ENCODE peak calls at places on chromosomes 12 and 14, in nine cellular contexts. One of them, this sample, is unnamed. For H3K36me3, the result is how much of the 10 kb centered on the place peaks cover.

GRCh38 chr12:110180591-110181005 is 56.4 kb downstream of the IFT81 start:
- DNase-seq in ascending aorta: no peak
- DNase-seq in hepatocyte: no peak
- DNase-seq in mammary epithelial cell: no peak
- DNase-seq in kidney epithelial cell: no peak
- DNase-seq in OCI-LY7: no peak
- DNase-seq in esophagus muscularis mucosa: no peak
- DNase-seq in psoas muscle: no peak
- DNase-seq in mucosa of descending colon: no peak
- DNase-seq in this sample: peak

GRCh38 chr12:88469136-88469535 is 111.1 kb downstream of the KITLG start:
- DNase-seq in psoas muscle: no peak
- DNase-seq in mammary epithelial cell: no peak
- DNase-seq in ascending aorta: no peak
- DNase-seq in kidney epithelial cell: no peak
- DNase-seq in hepatocyte: no peak
- DNase-seq in mucosa of descending colon: no peak
- DNase-seq in OCI-LY7: no peak
- DNase-seq in esophagus muscularis mucosa: no peak
- DNase-seq in this sample: no peak

GRCh38 chr14:31337331-31337730 is 83.0 kb downstream of the HEATR5A start:
- DNase-seq in ascending aorta: no peak
- DNase-seq in mucosa of descending colon: no peak
- DNase-seq in kidney epithelial cell: no peak
- DNase-seq in hepatocyte: no peak
- DNase-seq in OCI-LY7: no peak
- DNase-seq in mammary epithelial cell: no peak
- DNase-seq in psoas muscle: no peak
- DNase-seq in esophagus muscularis mucosa: no peak
- DNase-seq in this sample: no peak

GRCh38 chr12:26831959-26832816 is 806 bp downstream of the ITPR2 start:
- DNase-seq in psoas muscle: peak
- DNase-seq in mammary epithelial cell: peak
- DNase-seq in hepatocyte: peak
- DNase-seq in mucosa of descending colon: peak
- DNase-seq in kidney epithelial cell: peak
- DNase-seq in ascending aorta: peak
- DNase-seq in esophagus muscularis mucosa: no peak
- DNase-seq in OCI-LY7: peak
- DNase-seq in this sample: no peak

GRCh38 chr14:44960146-44960545 is 1.6 kb downstream of the KLHL28 start:
- DNase-seq in ascending aorta: no peak
- DNase-seq in mammary epithelial cell: peak
- DNase-seq in esophagus muscularis mucosa: no peak
- DNase-seq in kidney epithelial cell: no peak
- DNase-seq in mucosa of descending colon: no peak
- DNase-seq in psoas muscle: no peak
- DNase-seq in hepatocyte: no peak
- DNase-seq in OCI-LY7: peak
- DNase-seq in this sample: no peak

GRCh38 chr14:26685401-26685800 is 87.6 kb upstream of the NOVA1 start:
- DNase-seq in mammary epithelial cell: no peak
- DNase-seq in ascending aorta: no peak
- DNase-seq in OCI-LY7: no peak
- DNase-seq in hepatocyte: no peak
- DNase-seq in psoas muscle: no peak
- DNase-seq in esophagus muscularis mucosa: no peak
- DNase-seq in kidney epithelial cell: no peak
- DNase-seq in mucosa of descending colon: no peak
- DNase-seq in this sample: no peak

GRCh38 chr14:64705406-64706118 is 1.3 kb downstream of the PLEKHG3 start:
- DNase-seq in hepatocyte: peak
- DNase-seq in mucosa of descending colon: peak
- DNase-seq in psoas muscle: peak
- DNase-seq in kidney epithelial cell: no peak
- DNase-seq in ascending aorta: peak
- DNase-seq in esophagus muscularis mucosa: no peak
- DNase-seq in OCI-LY7: no peak
- DNase-seq in mammary epithelial cell: peak
- DNase-seq in this sample: no peak

GRCh38 chr12:15584366-15585041 is 204.7 kb downstream of the EPS8 start:
- DNase-seq in kidney epithelial cell: no peak
- DNase-seq in psoas muscle: no peak
- DNase-seq in esophagus muscularis mucosa: no peak
- DNase-seq in mucosa of descending colon: no peak
- DNase-seq in OCI-LY7: peak
- DNase-seq in ascending aorta: no peak
- DNase-seq in hepatocyte: peak
- DNase-seq in mammary epithelial cell: no peak
- DNase-seq in this sample: no peak

GRCh38 chr12:50986961-50987737 is 34.8 kb downstream of the HIGD1C start:
- DNase-seq in psoas muscle: no peak
- DNase-seq in esophagus muscularis mucosa: no peak
- DNase-seq in hepatocyte: peak
- DNase-seq in ascending aorta: peak
- DNase-seq in mucosa of descending colon: no peak
- DNase-seq in kidney epithelial cell: no peak
- DNase-seq in mammary epithelial cell: peak
- DNase-seq in OCI-LY7: peak
- DNase-seq in this sample: peak

GRCh38 chr12:123269980-123270379 is 1.7 kb downstream of the CDK2AP1 start:
- DNase-seq in esophagus muscularis mucosa: no peak
- DNase-seq in mucosa of descending colon: no peak
- DNase-seq in ascending aorta: no peak
- DNase-seq in OCI-LY7: peak
- DNase-seq in hepatocyte: peak
- DNase-seq in mammary epithelial cell: peak
- DNase-seq in psoas muscle: no peak
- DNase-seq in kidney epithelial cell: no peak
- DNase-seq in this sample: no peak

GRCh38 chr14:96752594-96752993 is 44.6 kb upstream of the VRK1 start:
- DNase-seq in hepatocyte: no peak
- DNase-seq in esophagus muscularis mucosa: no peak
- DNase-seq in mucosa of descending colon: no peak
- DNase-seq in ascending aorta: no peak
- DNase-seq in mammary epithelial cell: peak
- DNase-seq in OCI-LY7: no peak
- DNase-seq in kidney epithelial cell: no peak
- DNase-seq in psoas muscle: no peak
- DNase-seq in this sample: no peak

GRCh38 chr14:68401855-68402254 is 391.0 kb downstream of the ZFP36L1 start:
- DNase-seq in OCI-LY7: peak
- DNase-seq in ascending aorta: no peak
- DNase-seq in mucosa of descending colon: no peak
- DNase-seq in hepatocyte: no peak
- DNase-seq in psoas muscle: no peak
- DNase-seq in kidney epithelial cell: no peak
- DNase-seq in esophagus muscularis mucosa: no peak
- DNase-seq in mammary epithelial cell: no peak
- DNase-seq in this sample: no peak

GRCh38 chr12:56162468-56163290 is 4.5 kb downstream of the MYL6 start:
- DNase-seq in OCI-LY7: no peak
- DNase-seq in kidney epithelial cell: no peak
- DNase-seq in hepatocyte: no peak
- DNase-seq in mucosa of descending colon: no peak
- DNase-seq in ascending aorta: no peak
- DNase-seq in psoas muscle: no peak
- DNase-seq in esophagus muscularis mucosa: no peak
- DNase-seq in mammary epithelial cell: no peak
- DNase-seq in this sample: no peak

GRCh38 chr12:113154351-113154973 is 4.9 kb downstream of the CFAP73 start:
- DNase-seq in mucosa of descending colon: no peak
- DNase-seq in ascending aorta: no peak
- DNase-seq in hepatocyte: peak
- DNase-seq in psoas muscle: no peak
- DNase-seq in esophagus muscularis mucosa: no peak
- DNase-seq in OCI-LY7: peak
- DNase-seq in kidney epithelial cell: no peak
- DNase-seq in mammary epithelial cell: no peak
- DNase-seq in this sample: no peak

GRCh38 chr12:25280082-25280481 is 29.4 kb upstream of the KRAS start:
- DNase-seq in esophagus muscularis mucosa: no peak
- DNase-seq in mammary epithelial cell: no peak
- DNase-seq in psoas muscle: no peak
- DNase-seq in ascending aorta: no peak
- DNase-seq in OCI-LY7: no peak
- DNase-seq in kidney epithelial cell: no peak
- DNase-seq in mucosa of descending colon: no peak
- DNase-seq in hepatocyte: no peak
- DNase-seq in this sample: no peak

GRCh38 chr14:23002592-23002991 is 7.4 kb downstream of the C14orf93 start:
- DNase-seq in esophagus muscularis mucosa: no peak
- DNase-seq in mucosa of descending colon: no peak
- DNase-seq in ascending aorta: no peak
- DNase-seq in hepatocyte: no peak
- DNase-seq in OCI-LY7: no peak
- DNase-seq in mammary epithelial cell: no peak
- DNase-seq in kidney epithelial cell: no peak
- DNase-seq in psoas muscle: no peak
- DNase-seq in this sample: no peak

GRCh38 chr12:7905071-7905470 is 30.9 kb downstream of the SLC2A3 start:
- DNase-seq in ascending aorta: no peak
- DNase-seq in kidney epithelial cell: no peak
- DNase-seq in mammary epithelial cell: no peak
- DNase-seq in hepatocyte: no peak
- DNase-seq in OCI-LY7: no peak
- DNase-seq in mucosa of descending colon: no peak
- DNase-seq in esophagus muscularis mucosa: no peak
- DNase-seq in psoas muscle: no peak
- DNase-seq in this sample: no peak

GRCh38 chr12:89707992-89708792 is 446 bp downstream of the ATP2B1 start:
- DNase-seq in OCI-LY7: peak
- DNase-seq in esophagus muscularis mucosa: no peak
- DNase-seq in mucosa of descending colon: peak
- DNase-seq in psoas muscle: peak
- DNase-seq in mammary epithelial cell: peak
- DNase-seq in hepatocyte: peak
- DNase-seq in ascending aorta: peak
- DNase-seq in kidney epithelial cell: no peak
- DNase-seq in this sample: no peak

GRCh38 chr12:52307836-52308806 is 13.1 kb downstream of the KRT83 start:
- DNase-seq in ascending aorta: peak
- DNase-seq in hepatocyte: peak
- DNase-seq in psoas muscle: peak
- DNase-seq in kidney epithelial cell: no peak
- DNase-seq in esophagus muscularis mucosa: no peak
- DNase-seq in mucosa of descending colon: no peak
- DNase-seq in mammary epithelial cell: peak
- DNase-seq in OCI-LY7: no peak
- DNase-seq in this sample: no peak

GRCh38 chr14:24673534-24674203 is 39.7 kb upstream of the GZMB start:
- DNase-seq in ascending aorta: no peak
- DNase-seq in esophagus muscularis mucosa: no peak
- DNase-seq in mucosa of descending colon: no peak
- DNase-seq in kidney epithelial cell: no peak
- DNase-seq in psoas muscle: no peak
- DNase-seq in mammary epithelial cell: peak
- DNase-seq in OCI-LY7: peak
- DNase-seq in hepatocyte: no peak
- DNase-seq in this sample: no peak

GRCh38 chr14:91875515-91876286 is 8.4 kb upstream of the TC2N start:
- DNase-seq in ascending aorta: no peak
- DNase-seq in kidney epithelial cell: no peak
- DNase-seq in hepatocyte: no peak
- DNase-seq in OCI-LY7: no peak
- DNase-seq in psoas muscle: no peak
- DNase-seq in mammary epithelial cell: no peak
- DNase-seq in mucosa of descending colon: peak
- DNase-seq in esophagus muscularis mucosa: no peak
- DNase-seq in this sample: no peak
- H3K36me3 ChIP-seq in ascending aorta: half or more
- H3K36me3 ChIP-seq in kidney epithelial cell: under half
- H3K36me3 ChIP-seq in hepatocyte: under half
- H3K36me3 ChIP-seq in OCI-LY7: under half
- H3K36me3 ChIP-seq in psoas muscle: under half
- H3K36me3 ChIP-seq in mammary epithelial cell: under half
- H3K36me3 ChIP-seq in mucosa of descending colon: under half
- H3K36me3 ChIP-seq in esophagus muscularis mucosa: under half
- H3K36me3 ChIP-seq in this sample: under half

DNA sequence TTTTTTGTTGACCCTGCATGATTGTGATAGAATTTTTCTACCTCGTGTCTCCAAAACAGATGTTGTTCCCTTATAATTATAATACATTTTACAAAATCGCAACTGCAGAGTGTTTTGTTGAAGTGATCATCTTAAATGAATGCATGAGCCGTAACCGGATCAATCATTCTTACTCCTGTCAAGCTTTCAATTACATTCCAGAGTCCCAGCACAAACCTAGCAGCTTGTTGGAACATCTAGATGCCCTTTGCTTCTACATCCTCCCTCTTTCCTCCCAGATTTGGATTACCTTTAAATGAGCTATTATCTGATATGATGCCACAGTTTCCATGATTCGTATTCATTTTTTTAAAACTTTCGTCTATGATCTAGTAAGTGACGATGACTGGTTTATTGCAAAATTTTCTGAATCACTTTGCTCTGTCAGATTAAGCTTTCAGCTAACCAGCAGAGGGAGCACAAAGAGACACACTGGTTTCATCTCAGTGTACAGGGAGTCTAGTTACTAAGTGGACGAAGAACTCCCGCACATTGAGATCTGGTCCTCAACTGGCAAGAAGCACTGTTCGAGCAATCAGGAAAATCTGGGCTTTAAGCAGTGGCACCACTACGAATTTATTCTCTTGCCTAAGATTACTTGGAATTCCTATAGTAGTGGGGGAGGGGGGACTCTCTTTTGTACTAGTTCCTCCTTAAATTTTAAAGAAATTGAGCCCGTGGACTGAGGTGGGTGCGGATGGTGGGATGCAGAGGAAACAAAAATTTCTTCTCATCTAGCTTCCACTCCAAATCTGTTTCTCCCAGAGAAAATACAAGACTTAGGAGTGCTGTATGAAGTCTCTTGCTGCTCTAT is 40.9 kb downstream of the TSHR start:
- DNase-seq in esophagus muscularis mucosa: no peak
- DNase-seq in mucosa of descending colon: no peak
- DNase-seq in ascending aorta: no peak
- DNase-seq in hepatocyte: peak
- DNase-seq in psoas muscle: no peak
- DNase-seq in mammary epithelial cell: peak
- DNase-seq in kidney epithelial cell: peak
- DNase-seq in OCI-LY7: peak
- DNase-seq in this sample: peak
- H3K4me3 ChIP-seq in esophagus muscularis mucosa: no peak
- H3K4me3 ChIP-seq in mucosa of descending colon: no peak
- H3K4me3 ChIP-seq in ascending aorta: no peak
- H3K4me3 ChIP-seq in hepatocyte: no peak
- H3K4me3 ChIP-seq in psoas muscle: peak
- H3K4me3 ChIP-seq in mammary epithelial cell: no peak
- H3K4me3 ChIP-seq in kidney epithelial cell: no peak
- H3K4me3 ChIP-seq in OCI-LY7: no peak
- H3K4me3 ChIP-seq in this sample: no peak

GRCh38 chr14:50943943-50944646 is at the start of gene PYGL:
- DNase-seq in psoas muscle: peak
- DNase-seq in mucosa of descending colon: peak
- DNase-seq in esophagus muscularis mucosa: peak
- DNase-seq in kidney epithelial cell: no peak
- DNase-seq in mammary epithelial cell: peak
- DNase-seq in ascending aorta: peak
- DNase-seq in OCI-LY7: peak
- DNase-seq in hepatocyte: peak
- DNase-seq in this sample: no peak
- TF ChIP-seq CTCF in psoas muscle: no peak
- TF ChIP-seq CTCF in mucosa of descending colon: no peak
- TF ChIP-seq CTCF in esophagus muscularis mucosa: no peak
- TF ChIP-seq CTCF in kidney epithelial cell: peak
- TF ChIP-seq CTCF in mammary epithelial cell: no peak
- TF ChIP-seq CTCF in ascending aorta: no peak
- TF ChIP-seq CTCF in OCI-LY7: no peak
- TF ChIP-seq CTCF in hepatocyte: no peak
- TF ChIP-seq CTCF in this sample: no peak

GRCh38 chr12:2651061-2651965 is 143.5 kb upstream of the FKBP4 start:
- DNase-seq in kidney epithelial cell: no peak
- DNase-seq in ascending aorta: peak
- DNase-seq in mammary epithelial cell: no peak
- DNase-seq in mucosa of descending colon: no peak
- DNase-seq in hepatocyte: no peak
- DNase-seq in psoas muscle: no peak
- DNase-seq in esophagus muscularis mucosa: no peak
- DNase-seq in OCI-LY7: no peak
- DNase-seq in this sample: no peak
- H3K36me3 ChIP-seq in kidney epithelial cell: under half
- H3K36me3 ChIP-seq in ascending aorta: half or more
- H3K36me3 ChIP-seq in mammary epithelial cell: under half
- H3K36me3 ChIP-seq in mucosa of descending colon: under half
- H3K36me3 ChIP-seq in hepatocyte: under half
- H3K36me3 ChIP-seq in psoas muscle: under half
- H3K36me3 ChIP-seq in esophagus muscularis mucosa: half or more
- H3K36me3 ChIP-seq in OCI-LY7: under half
- H3K36me3 ChIP-seq in this sample: under half